ENCODE peak calls at places on chromosomes 2 and 18, in seven cellular contexts. S is suprapubic skin, X is transverse colon, B is sigmoid colon, V is body of pancreas, R is HepG2, P is ovary. Q is an unnamed sample.

GRCh38 chr2:112924348-112924747 is 13.4 kb downstream of the IL37 start:
- DNase-seq in R (no peak), S (no peak), P (no peak), B (no peak), X (no peak), V (no peak), Q (no peak)

GRCh38 chr18:31819106-31819924 is 58.6 kb upstream of the SLC25A52 start:
- DNase-seq in P (no peak), S (no peak), B (no peak), V (no peak), R (peak; percentile 59), X (no peak), Q (no peak)

GRCh38 chr2:232237460-232237859 is 141.1 kb upstream of the ALPP start:
- DNase-seq in X (no peak), V (no peak), S (no peak), R (no peak), P (no peak), B (no peak), Q (no peak)

GRCh38 chr18:67194886-67195285 is 321.6 kb downstream of the DSEL start:
- DNase-seq in P (no peak), S (no peak), V (no peak), X (no peak), B (no peak), R (no peak), Q (no peak)

GRCh38 chr2:47098953-47099352 is 56.2 kb downstream of the STPG4 start:
- DNase-seq in X (peak; percentile 62), R (no peak), V (no peak), B (no peak), S (no peak), P (no peak), Q (no peak)

GRCh38 chr2:7280790-7281189 is 363.6 kb downstream of the RNF144A start:
- DNase-seq in B (no peak), P (no peak), X (no peak), S (no peak), V (no peak), R (no peak), Q (no peak)

GRCh38 chr2:148416248-148416647 is 228.3 kb upstream of the EPC2 start:
- DNase-seq in P (no peak), R (no peak), S (no peak), X (no peak), V (no peak), B (no peak), Q (no peak)

GRCh38 chr2:144747571-144747970 is 227.7 kb upstream of the ZEB2 start:
- DNase-seq in V (no peak), B (no peak), P (no peak), X (no peak), S (no peak), R (no peak), Q (no peak)

GRCh38 chr2:214904176-214904575 is 94.7 kb upstream of the BARD1 start:
- DNase-seq in V (no peak), P (no peak), R (no peak), B (no peak), S (no peak), X (no peak), Q (no peak)

GRCh38 chr2:70888389-70888924 is 47.2 kb upstream of the ATP6V1B1 start:
- DNase-seq in X (no peak), R (no peak), B (no peak), P (no peak), S (peak; percentile 32), V (no peak), Q (no peak)

GRCh38 chr2:240818543-240819403 is 1.2 kb downstream of the KIF1A start:
- DNase-seq in P (peak; percentile 9), V (peak; percentile 46), B (no peak), R (no peak), S (no peak), X (no peak), Q (no peak)

GRCh38 chr18:23357992-23358594 is 95.0 kb upstream of the RIOK3 start:
- DNase-seq in B (peak; percentile 80), V (peak; percentile 42), R (no peak), S (no peak), X (peak; percentile 22), P (peak; percentile 66), Q (peak; percentile 41)

GRCh38 chr2:19547321-19547720 is 188.9 kb upstream of the OSR1 start:
- DNase-seq in X (no peak), V (no peak), S (no peak), B (no peak), R (no peak), P (no peak), Q (no peak)

GRCh38 chr2:19544020-19544383 is 185.6 kb upstream of the OSR1 start:
- DNase-seq in V (no peak), X (no peak), R (no peak), B (no peak), P (no peak), S (no peak), Q (no peak)

GRCh38 chr2:19548116-19548515 is 189.7 kb upstream of the OSR1 start:
- DNase-seq in S (no peak), R (no peak), X (no peak), P (no peak), V (no peak), B (no peak), Q (no peak)

GRCh38 chr2:19543271-19544019 is 185.0 kb upstream of the OSR1 start:
- DNase-seq in X (no peak), S (no peak), R (no peak), P (no peak), B (no peak), V (no peak), Q (no peak)

GRCh38 chr2:19545507-19545906 is 187.1 kb upstream of the OSR1 start:
- DNase-seq in X (no peak), P (no peak), B (no peak), R (no peak), S (no peak), V (no peak), Q (no peak)
- TF ChIP-seq POLR2A in X (no peak), P (no peak), B (no peak), R (no peak), S (no peak), V (no peak), Q (no peak)

GRCh38 chr2:120448427-120448826 is 102.5 kb downstream of the INHBB start:
- DNase-seq in B (no peak), P (no peak), R (no peak), X (no peak), V (no peak), S (no peak), Q (no peak)

GRCh38 chr2:120444691-120445240 is 98.8 kb downstream of the INHBB start:
- DNase-seq in S (peak; percentile 40), V (no peak), P (no peak), R (no peak), X (no peak), B (peak; percentile 48), Q (no peak)

GRCh38 chr2:120447122-120447785 is 101.3 kb downstream of the INHBB start:
- DNase-seq in V (peak; percentile 42), R (no peak), X (no peak), P (no peak), S (peak; percentile 32), B (peak; percentile 52), Q (no peak)

GRCh38 chr2:120445431-120446143 is 99.7 kb downstream of the INHBB start:
- DNase-seq in R (peak; percentile 77), B (no peak), P (no peak), X (no peak), V (peak; percentile 81), S (peak; percentile 20), Q (no peak)

DNA sequence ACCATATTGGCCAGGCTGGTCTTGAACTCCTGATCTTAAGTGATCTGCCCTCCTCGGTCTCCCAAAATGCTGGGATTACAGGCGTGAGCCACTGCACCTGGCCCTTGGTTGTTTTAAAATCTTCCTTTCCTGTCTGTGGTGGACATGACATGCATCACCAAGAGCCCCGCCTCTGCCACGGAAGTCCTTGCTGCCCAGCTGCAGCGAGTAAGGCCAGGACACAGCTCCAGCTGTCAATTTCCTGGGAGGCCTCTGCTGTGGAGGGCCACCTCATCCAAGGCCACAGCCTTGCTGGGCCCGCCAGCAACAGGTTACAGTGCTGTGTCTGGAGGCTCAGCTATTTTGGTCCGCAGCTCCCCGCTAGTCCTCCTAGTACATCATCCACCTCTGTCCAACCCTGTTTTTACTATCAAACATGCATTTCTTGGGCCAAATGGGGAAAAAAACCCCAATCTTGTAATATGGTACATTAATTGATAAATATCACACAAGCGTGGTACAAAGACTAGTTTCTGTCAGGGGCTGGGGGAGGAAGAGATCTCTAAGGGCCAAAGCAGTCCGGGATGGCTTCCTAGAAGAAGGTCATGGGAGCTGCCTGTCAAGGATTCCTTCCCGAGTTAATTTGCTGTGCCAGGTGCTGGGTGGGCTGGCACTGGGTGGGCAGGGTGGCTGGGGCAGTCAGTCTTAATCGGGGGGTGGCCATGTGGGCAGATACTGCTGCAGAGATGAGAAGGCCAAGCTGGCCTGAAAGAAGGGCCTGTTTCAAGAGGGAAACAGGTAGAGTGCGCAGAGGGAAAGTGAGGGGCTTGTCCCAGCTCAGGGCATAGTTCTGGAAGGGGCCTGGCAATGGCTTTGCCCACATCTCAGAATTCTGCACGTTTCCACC is 100.5 kb downstream of the INHBB start:
- DNase-seq in X (no peak), V (peak; percentile 75), P (no peak), R (no peak), B (peak; percentile 45), S (peak; percentile 15), Q (no peak)
- H3K27me3 ChIP-seq in X (peaks cover 24% of the 10 kb centered on the region), V (no peaks in the 10 kb centered on the region), P (no peaks in the 10 kb centered on the region), R (peaks cover 85% of the 10 kb centered on the region), B (peaks cover 18% of the 10 kb centered on the region), S (peaks cover 17% of the 10 kb centered on the region), Q (peaks cover 12% of the 10 kb centered on the region)

GRCh38 chr2:9299444-9300100 is 93.0 kb downstream of the ASAP2 start:
- DNase-seq in S (no peak), P (no peak), R (no peak), B (no peak), V (no peak), X (no peak), Q (no peak)

GRCh38 chr2:9300214-9300613 is 93.6 kb downstream of the ASAP2 start:
- DNase-seq in V (no peak), R (no peak), B (no peak), X (no peak), S (no peak), P (no peak), Q (no peak)

GRCh38 chr2:9297807-9298206 is 91.2 kb downstream of the ASAP2 start:
- DNase-seq in B (no peak), X (no peak), S (no peak), V (no peak), P (no peak), R (no peak), Q (no peak)

GRCh38 chr2:9297156-9297555 is 90.5 kb downstream of the ASAP2 start:
- DNase-seq in V (no peak), S (no peak), B (peak; percentile 86), R (no peak), X (no peak), P (no peak), Q (no peak)

DNA sequence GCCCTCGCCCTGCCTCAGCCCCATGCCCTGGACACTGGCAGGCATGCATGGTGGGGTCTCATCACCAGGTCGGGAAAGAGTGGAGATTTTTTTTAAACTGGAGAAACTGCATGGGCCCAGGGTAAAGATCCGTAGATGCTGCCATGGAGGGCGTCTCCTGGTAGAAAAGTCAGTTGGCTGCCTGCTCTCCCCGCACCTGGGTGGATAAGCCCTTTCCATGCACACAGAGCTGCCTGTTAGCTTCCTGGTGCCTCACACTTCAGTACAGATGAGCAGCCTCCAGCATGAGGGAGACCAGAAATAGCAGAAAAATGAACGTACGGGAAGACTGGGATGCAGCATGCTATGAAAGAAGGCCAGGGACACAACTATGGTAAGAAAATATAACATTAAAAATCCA is 92.0 kb downstream of the ASAP2 start:
- DNase-seq in R (no peak), V (no peak), P (no peak), B (no peak), X (no peak), S (no peak), Q (no peak)
- H3K4me1 ChIP-seq in R (peaks cover 17% of the 10 kb centered on the region), V (peaks cover 8% of the 10 kb centered on the region), P (peaks cover 9% of the 10 kb centered on the region), B (peaks cover 82% of the 10 kb centered on the region), X (peaks cover 19% of the 10 kb centered on the region), S (peaks cover 16% of the 10 kb centered on the region), Q (peaks cover 4% of the 10 kb centered on the region)

GRCh38 chr2:201642579-201643215 is 606 bp downstream of the TMEM237 start:
- DNase-seq in R (peak; percentile 68), V (peak; percentile 83), S (peak; percentile 90), P (peak; percentile 92), B (peak; percentile 89), X (peak; percentile 84), Q (peak; percentile 71)
- TF ChIP-seq POLR2A in R (peak; percentile 90), V (peak; percentile 80), S (peak; percentile 61), P (peak; percentile 94), B (peak; percentile 48), X (peak; percentile 69), Q (peak; percentile 65)

Q was measured in gastrocnemius medialis.